ENCODE peak calls at places on chromosome 9, in eight cellular contexts. One of them, this sample, is unnamed.

GRCh38 chr9:127589955-127590370 is 22.1 kb upstream of the STXBP1 start:
- DNase-seq in Peyer's patch: peak; percentile 38
- DNase-seq in GM23248: peak; percentile 87
- DNase-seq in BE2C: peak; percentile 74
- DNase-seq in adrenal gland: peak; percentile 92
- DNase-seq in CD8-positive, alpha-beta memory T cell: no peak
- DNase-seq in PC-9: peak; percentile 68
- DNase-seq in H1: no peak
- DNase-seq in this sample: peak; percentile 77

GRCh38 chr9:573551-574410 is 267.7 kb upstream of the DMRT1 start:
- DNase-seq in Peyer's patch: no peak
- DNase-seq in GM23248: no peak
- DNase-seq in BE2C: no peak
- DNase-seq in adrenal gland: no peak
- DNase-seq in CD8-positive, alpha-beta memory T cell: no peak
- DNase-seq in PC-9: peak; percentile 23
- DNase-seq in H1: no peak
- DNase-seq in this sample: no peak

GRCh38 chr9:136847065-136847826 is 2.0 kb upstream of the PHPT1 start:
- DNase-seq in Peyer's patch: peak; percentile 23
- DNase-seq in GM23248: peak; percentile 66
- DNase-seq in BE2C: no peak
- DNase-seq in adrenal gland: no peak
- DNase-seq in CD8-positive, alpha-beta memory T cell: no peak
- DNase-seq in PC-9: peak; percentile 93
- DNase-seq in H1: no peak
- DNase-seq in this sample: peak; percentile 74

GRCh38 chr9:38682713-38683112 is 37.2 kb downstream of the FAM240B start:
- DNase-seq in Peyer's patch: no peak
- DNase-seq in GM23248: peak; percentile 64
- DNase-seq in BE2C: no peak
- DNase-seq in adrenal gland: no peak
- DNase-seq in CD8-positive, alpha-beta memory T cell: no peak
- DNase-seq in PC-9: peak; percentile 48
- DNase-seq in H1: no peak
- DNase-seq in this sample: peak; percentile 9

GRCh38 chr9:113991714-113992113 is 86.4 kb downstream of the AMBP start:
- DNase-seq in Peyer's patch: no peak
- DNase-seq in GM23248: no peak
- DNase-seq in BE2C: no peak
- DNase-seq in adrenal gland: peak; percentile 44
- DNase-seq in CD8-positive, alpha-beta memory T cell: no peak
- DNase-seq in PC-9: no peak
- DNase-seq in H1: no peak
- DNase-seq in this sample: no peak

GRCh38 chr9:98101868-98102273 is 17.2 kb downstream of the TRIM14 start:
- DNase-seq in Peyer's patch: peak; percentile 89
- DNase-seq in GM23248: no peak
- DNase-seq in BE2C: no peak
- DNase-seq in adrenal gland: peak; percentile 58
- DNase-seq in CD8-positive, alpha-beta memory T cell: peak; percentile 90
- DNase-seq in PC-9: no peak
- DNase-seq in H1: no peak
- DNase-seq in this sample: peak; percentile 75

GRCh38 chr9:101437806-101438232 is 2.2 kb upstream of the ALDOB start:
- DNase-seq in Peyer's patch: no peak
- DNase-seq in GM23248: peak; percentile 55
- DNase-seq in BE2C: no peak
- DNase-seq in adrenal gland: peak; percentile 96
- DNase-seq in CD8-positive, alpha-beta memory T cell: no peak
- DNase-seq in PC-9: no peak
- DNase-seq in H1: no peak
- DNase-seq in this sample: peak; percentile 99

GRCh38 chr9:81737871-81738507 is 48.6 kb upstream of the TLE1 start:
- DNase-seq in Peyer's patch: no peak
- DNase-seq in GM23248: peak; percentile 96
- DNase-seq in BE2C: peak; percentile 57
- DNase-seq in adrenal gland: peak; percentile 70
- DNase-seq in CD8-positive, alpha-beta memory T cell: no peak
- DNase-seq in PC-9: peak; percentile 76
- DNase-seq in H1: no peak
- DNase-seq in this sample: peak; percentile 78

GRCh38 chr9:111039203-111039907 is 1.1 kb upstream of the LPAR1 start:
- DNase-seq in Peyer's patch: no peak
- DNase-seq in GM23248: no peak
- DNase-seq in BE2C: no peak
- DNase-seq in adrenal gland: no peak
- DNase-seq in CD8-positive, alpha-beta memory T cell: no peak
- DNase-seq in PC-9: no peak
- DNase-seq in H1: no peak
- DNase-seq in this sample: peak; percentile 76

GRCh38 chr9:121550569-121551512 is 51.2 kb upstream of the GGTA1 start:
- DNase-seq in Peyer's patch: peak; percentile 59
- DNase-seq in GM23248: peak; percentile 67
- DNase-seq in BE2C: peak; percentile 91
- DNase-seq in adrenal gland: peak; percentile 93
- DNase-seq in CD8-positive, alpha-beta memory T cell: peak; percentile 66
- DNase-seq in PC-9: peak; percentile 91
- DNase-seq in H1: peak; percentile 61
- DNase-seq in this sample: peak; percentile 60

GRCh38 chr9:83708515-83709158 is 879 bp upstream of the UBQLN1 start:
- DNase-seq in Peyer's patch: peak; percentile 88
- DNase-seq in GM23248: peak; percentile 85
- DNase-seq in BE2C: peak; percentile 69
- DNase-seq in adrenal gland: peak; percentile 92
- DNase-seq in CD8-positive, alpha-beta memory T cell: peak; percentile 70
- DNase-seq in PC-9: peak; percentile 45
- DNase-seq in H1: no peak
- DNase-seq in this sample: peak; percentile 66

GRCh38 chr9:100269656-100270055 is 83.1 kb downstream of the TEX10 start:
- DNase-seq in Peyer's patch: no peak
- DNase-seq in GM23248: no peak
- DNase-seq in BE2C: no peak
- DNase-seq in adrenal gland: no peak
- DNase-seq in CD8-positive, alpha-beta memory T cell: no peak
- DNase-seq in PC-9: no peak
- DNase-seq in H1: no peak
- DNase-seq in this sample: no peak

GRCh38 chr9:100428871-100429654 is 2.1 kb downstream of the MSANTD3 start:
- DNase-seq in Peyer's patch: no peak
- DNase-seq in GM23248: peak; percentile 98
- DNase-seq in BE2C: peak; percentile 57
- DNase-seq in adrenal gland: peak; percentile 70
- DNase-seq in CD8-positive, alpha-beta memory T cell: no peak
- DNase-seq in PC-9: peak; percentile 50
- DNase-seq in H1: no peak
- DNase-seq in this sample: peak; percentile 7

GRCh38 chr9:130680836-130681768 is 12.5 kb upstream of the EXOSC2 start:
- DNase-seq in Peyer's patch: peak; percentile 46
- DNase-seq in GM23248: peak; percentile 95
- DNase-seq in BE2C: peak; percentile 93
- DNase-seq in adrenal gland: peak; percentile 91
- DNase-seq in CD8-positive, alpha-beta memory T cell: peak; percentile 65
- DNase-seq in PC-9: peak; percentile 91
- DNase-seq in H1: no peak
- DNase-seq in this sample: peak; percentile 91

GRCh38 chr9:113564804-113565237 is 101.3 kb downstream of the RGS3 start:
- DNase-seq in Peyer's patch: no peak
- DNase-seq in GM23248: peak; percentile 93
- DNase-seq in BE2C: peak; percentile 82
- DNase-seq in adrenal gland: peak; percentile 80
- DNase-seq in CD8-positive, alpha-beta memory T cell: no peak
- DNase-seq in PC-9: peak; percentile 74
- DNase-seq in H1: no peak
- DNase-seq in this sample: peak; percentile 67

GRCh38 chr9:123265833-123266232 is 2.6 kb downstream of the STRBP start:
- DNase-seq in Peyer's patch: no peak
- DNase-seq in GM23248: no peak
- DNase-seq in BE2C: no peak
- DNase-seq in adrenal gland: no peak
- DNase-seq in CD8-positive, alpha-beta memory T cell: no peak
- DNase-seq in PC-9: no peak
- DNase-seq in H1: no peak
- DNase-seq in this sample: no peak

GRCh38 chr9:22010881-22011625 is 1.9 kb upstream of the CDKN2B start:
- DNase-seq in Peyer's patch: no peak
- DNase-seq in GM23248: peak; percentile 56
- DNase-seq in BE2C: no peak
- DNase-seq in adrenal gland: no peak
- DNase-seq in CD8-positive, alpha-beta memory T cell: no peak
- DNase-seq in PC-9: no peak
- DNase-seq in H1: no peak
- DNase-seq in this sample: no peak

GRCh38 chr9:86047361-86047760 is 52.0 kb downstream of the GOLM1 start:
- DNase-seq in Peyer's patch: no peak
- DNase-seq in GM23248: no peak
- DNase-seq in BE2C: no peak
- DNase-seq in adrenal gland: no peak
- DNase-seq in CD8-positive, alpha-beta memory T cell: no peak
- DNase-seq in PC-9: no peak
- DNase-seq in H1: no peak
- DNase-seq in this sample: no peak

GRCh38 chr9:86046080-86046636 is 53.2 kb downstream of the GOLM1 start:
- DNase-seq in Peyer's patch: no peak
- DNase-seq in GM23248: no peak
- DNase-seq in BE2C: no peak
- DNase-seq in adrenal gland: no peak
- DNase-seq in CD8-positive, alpha-beta memory T cell: no peak
- DNase-seq in PC-9: no peak
- DNase-seq in H1: no peak
- DNase-seq in this sample: no peak

GRCh38 chr9:86045654-86046053 is 53.7 kb downstream of the GOLM1 start:
- DNase-seq in Peyer's patch: no peak
- DNase-seq in GM23248: no peak
- DNase-seq in BE2C: no peak
- DNase-seq in adrenal gland: no peak
- DNase-seq in CD8-positive, alpha-beta memory T cell: no peak
- DNase-seq in PC-9: no peak
- DNase-seq in H1: no peak
- DNase-seq in this sample: no peak

GRCh38 chr9:86043999-86044398 is 55.4 kb downstream of the GOLM1 start:
- DNase-seq in Peyer's patch: no peak
- DNase-seq in GM23248: no peak
- DNase-seq in BE2C: no peak
- DNase-seq in adrenal gland: no peak
- DNase-seq in CD8-positive, alpha-beta memory T cell: no peak
- DNase-seq in PC-9: no peak
- DNase-seq in H1: no peak
- DNase-seq in this sample: no peak

GRCh38 chr9:86046930-86047341 is 52.4 kb downstream of the GOLM1 start:
- DNase-seq in Peyer's patch: no peak
- DNase-seq in GM23248: no peak
- DNase-seq in BE2C: no peak
- DNase-seq in adrenal gland: peak; percentile 92
- DNase-seq in CD8-positive, alpha-beta memory T cell: no peak
- DNase-seq in PC-9: no peak
- DNase-seq in H1: no peak
- DNase-seq in this sample: no peak
- H3K36me3 ChIP-seq in Peyer's patch: no peaks in the 10 kb centered on the region
- H3K36me3 ChIP-seq in GM23248: no peaks in the 10 kb centered on the region
- H3K36me3 ChIP-seq in BE2C: peaks cover 3% of the 10 kb centered on the region
- H3K36me3 ChIP-seq in adrenal gland: no peaks in the 10 kb centered on the region
- H3K36me3 ChIP-seq in CD8-positive, alpha-beta memory T cell: no peaks in the 10 kb centered on the region
- H3K36me3 ChIP-seq in PC-9: no peaks in the 10 kb centered on the region
- H3K36me3 ChIP-seq in H1: no peaks in the 10 kb centered on the region
- H3K36me3 ChIP-seq in this sample: no peaks in the 10 kb centered on the region

GRCh38 chr9:125269014-125269397 is 7.4 kb downstream of the GAPVD1 start:
- DNase-seq in Peyer's patch: no peak
- DNase-seq in GM23248: no peak
- DNase-seq in BE2C: no peak
- DNase-seq in adrenal gland: no peak
- DNase-seq in CD8-positive, alpha-beta memory T cell: no peak
- DNase-seq in PC-9: no peak
- DNase-seq in H1: no peak
- DNase-seq in this sample: no peak
- H3K4me1 ChIP-seq in Peyer's patch: no peaks in the 10 kb centered on the region
- H3K4me1 ChIP-seq in GM23248: peaks cover 12% of the 10 kb centered on the region
- H3K4me1 ChIP-seq in BE2C: no peaks in the 10 kb centered on the region
- H3K4me1 ChIP-seq in adrenal gland: peaks cover 14% of the 10 kb centered on the region
- H3K4me1 ChIP-seq in CD8-positive, alpha-beta memory T cell: peaks cover 20% of the 10 kb centered on the region
- H3K4me1 ChIP-seq in PC-9: peaks cover 24% of the 10 kb centered on the region
- H3K4me1 ChIP-seq in H1: peaks cover 4% of the 10 kb centered on the region
- H3K4me1 ChIP-seq in this sample: no peaks in the 10 kb centered on the region

GRCh38 chr9:8351431-8351830 is 551.9 kb upstream of the DMAC1 start:
- DNase-seq in Peyer's patch: no peak
- DNase-seq in GM23248: no peak
- DNase-seq in BE2C: no peak
- DNase-seq in adrenal gland: no peak
- DNase-seq in CD8-positive, alpha-beta memory T cell: no peak
- DNase-seq in PC-9: no peak
- DNase-seq in H1: no peak
- DNase-seq in this sample: no peak

GRCh38 chr9:8349928-8350327 is 550.4 kb upstream of the DMAC1 start:
- DNase-seq in Peyer's patch: no peak
- DNase-seq in GM23248: no peak
- DNase-seq in BE2C: no peak
- DNase-seq in adrenal gland: no peak
- DNase-seq in CD8-positive, alpha-beta memory T cell: no peak
- DNase-seq in PC-9: no peak
- DNase-seq in H1: no peak
- DNase-seq in this sample: no peak

GRCh38 chr9:8349369-8349768 is 549.8 kb upstream of the DMAC1 start:
- DNase-seq in Peyer's patch: no peak
- DNase-seq in GM23248: no peak
- DNase-seq in BE2C: no peak
- DNase-seq in adrenal gland: no peak
- DNase-seq in CD8-positive, alpha-beta memory T cell: no peak
- DNase-seq in PC-9: no peak
- DNase-seq in H1: no peak
- DNase-seq in this sample: no peak

GRCh38 chr9:8346291-8346690 is 546.7 kb upstream of the DMAC1 start:
- DNase-seq in Peyer's patch: no peak
- DNase-seq in GM23248: no peak
- DNase-seq in BE2C: no peak
- DNase-seq in adrenal gland: no peak
- DNase-seq in CD8-positive, alpha-beta memory T cell: no peak
- DNase-seq in PC-9: no peak
- DNase-seq in H1: no peak
- DNase-seq in this sample: no peak

DNA sequence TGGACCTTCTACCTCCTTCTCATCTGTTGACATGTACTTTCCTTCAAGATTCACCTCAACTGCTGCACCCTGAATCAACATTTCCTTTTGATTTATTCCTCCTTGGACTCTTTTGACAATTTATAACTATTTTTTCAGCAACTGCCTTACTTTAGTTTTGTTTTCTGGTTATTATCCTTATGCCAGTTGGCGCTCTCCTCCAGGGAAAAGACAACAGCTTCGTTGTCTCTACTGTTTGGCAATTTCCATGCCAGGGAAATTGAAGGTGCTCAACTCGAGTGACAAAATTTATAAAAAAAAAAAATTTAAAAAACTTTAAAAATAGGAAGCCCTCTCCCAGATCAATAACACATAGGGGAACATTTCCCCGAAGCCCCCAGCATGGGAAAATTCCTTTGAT is 549.2 kb upstream of the DMAC1 start:
- DNase-seq in Peyer's patch: no peak
- DNase-seq in GM23248: no peak
- DNase-seq in BE2C: no peak
- DNase-seq in adrenal gland: no peak
- DNase-seq in CD8-positive, alpha-beta memory T cell: no peak
- DNase-seq in PC-9: no peak
- DNase-seq in H1: no peak
- DNase-seq in this sample: no peak
- H3K9me3 ChIP-seq in Peyer's patch: no peaks in the 10 kb centered on the region
- H3K9me3 ChIP-seq in GM23248: no peaks in the 10 kb centered on the region
- H3K9me3 ChIP-seq in BE2C: no peaks in the 10 kb centered on the region
- H3K9me3 ChIP-seq in adrenal gland: no peaks in the 10 kb centered on the region
- H3K9me3 ChIP-seq in CD8-positive, alpha-beta memory T cell: no peaks in the 10 kb centered on the region
- H3K9me3 ChIP-seq in PC-9: no peaks in the 10 kb centered on the region
- H3K9me3 ChIP-seq in H1: no peaks in the 10 kb centered on the region
- H3K9me3 ChIP-seq in this sample: no peaks in the 10 kb centered on the region

GRCh38 chr9:91408475-91408874 is 15.2 kb downstream of the NFIL3 start:
- DNase-seq in Peyer's patch: no peak
- DNase-seq in GM23248: peak; percentile 74
- DNase-seq in BE2C: no peak
- DNase-seq in adrenal gland: no peak
- DNase-seq in CD8-positive, alpha-beta memory T cell: no peak
- DNase-seq in PC-9: no peak
- DNase-seq in H1: no peak
- DNase-seq in this sample: no peak
- H3K36me3 ChIP-seq in Peyer's patch: no peaks in the 10 kb centered on the region
- H3K36me3 ChIP-seq in GM23248: peaks cover 23% of the 10 kb centered on the region
- H3K36me3 ChIP-seq in BE2C: no peaks in the 10 kb centered on the region
- H3K36me3 ChIP-seq in adrenal gland: peaks cover 20% of the 10 kb centered on the region
- H3K36me3 ChIP-seq in CD8-positive, alpha-beta memory T cell: no peaks in the 10 kb centered on the region
- H3K36me3 ChIP-seq in PC-9: peaks cover 18% of the 10 kb centered on the region
- H3K36me3 ChIP-seq in H1: no peaks in the 10 kb centered on the region
- H3K36me3 ChIP-seq in this sample: peaks cover 15% of the 10 kb centered on the region

This sample was measured in small intestine.